ENCODE peak calls at places on chromosome 21, in nine cellular contexts. One of them, this sample, is unnamed.

GRCh38 chr21:23887709-23888303 is 1719.5 kb downstream of the MRPL39 start:
- DNase-seq in hepatocyte: no peak
- DNase-seq in AG04450: no peak
- DNase-seq in sigmoid colon: no peak
- DNase-seq in left ventricle myocardium inferior: no peak
- DNase-seq in GM06990: no peak
- DNase-seq in adrenal gland: no peak
- DNase-seq in colonic mucosa: no peak
- DNase-seq in MM.1S: peak
- DNase-seq in this sample: peak

GRCh38 chr21:37866027-37866426 is 50.2 kb downstream of the KCNJ6 start:
- DNase-seq in GM06990: no peak
- DNase-seq in colonic mucosa: no peak
- DNase-seq in MM.1S: peak
- DNase-seq in sigmoid colon: no peak
- DNase-seq in adrenal gland: peak
- DNase-seq in left ventricle myocardium inferior: no peak
- DNase-seq in AG04450: no peak
- DNase-seq in hepatocyte: no peak
- DNase-seq in this sample: peak

GRCh38 chr21:45386336-45386727 is 18.6 kb upstream of the COL18A1 start:
- DNase-seq in left ventricle myocardium inferior: peak
- DNase-seq in MM.1S: no peak
- DNase-seq in colonic mucosa: no peak
- DNase-seq in sigmoid colon: peak
- DNase-seq in AG04450: no peak
- DNase-seq in adrenal gland: no peak
- DNase-seq in GM06990: no peak
- DNase-seq in hepatocyte: no peak
- DNase-seq in this sample: no peak

GRCh38 chr21:44939532-44940115 is at the start of gene SLX9:
- DNase-seq in colonic mucosa: peak
- DNase-seq in adrenal gland: peak
- DNase-seq in left ventricle myocardium inferior: peak
- DNase-seq in MM.1S: peak
- DNase-seq in hepatocyte: peak
- DNase-seq in GM06990: peak
- DNase-seq in AG04450: peak
- DNase-seq in sigmoid colon: peak
- DNase-seq in this sample: peak

GRCh38 chr21:14972678-14973077 is 92.1 kb downstream of the NRIP1 start:
- DNase-seq in left ventricle myocardium inferior: no peak
- DNase-seq in colonic mucosa: no peak
- DNase-seq in adrenal gland: no peak
- DNase-seq in sigmoid colon: no peak
- DNase-seq in GM06990: no peak
- DNase-seq in MM.1S: no peak
- DNase-seq in hepatocyte: no peak
- DNase-seq in AG04450: no peak
- DNase-seq in this sample: no peak

GRCh38 chr21:14557413-14557812 is 11.3 kb upstream of the SAMSN1 start:
- DNase-seq in hepatocyte: no peak
- DNase-seq in left ventricle myocardium inferior: no peak
- DNase-seq in MM.1S: no peak
- DNase-seq in GM06990: no peak
- DNase-seq in AG04450: no peak
- DNase-seq in adrenal gland: no peak
- DNase-seq in sigmoid colon: no peak
- DNase-seq in colonic mucosa: no peak
- DNase-seq in this sample: peak

GRCh38 chr21:32771134-32771523 is 426 bp downstream of the PAXBP1 start:
- DNase-seq in MM.1S: peak
- DNase-seq in sigmoid colon: peak
- DNase-seq in GM06990: no peak
- DNase-seq in adrenal gland: peak
- DNase-seq in colonic mucosa: peak
- DNase-seq in left ventricle myocardium inferior: peak
- DNase-seq in hepatocyte: peak
- DNase-seq in AG04450: peak
- DNase-seq in this sample: peak

GRCh38 chr21:31294691-31295090 is 49.4 kb downstream of the TIAM1 start:
- DNase-seq in left ventricle myocardium inferior: no peak
- DNase-seq in adrenal gland: no peak
- DNase-seq in hepatocyte: no peak
- DNase-seq in MM.1S: no peak
- DNase-seq in colonic mucosa: no peak
- DNase-seq in AG04450: no peak
- DNase-seq in sigmoid colon: no peak
- DNase-seq in GM06990: no peak
- DNase-seq in this sample: no peak

GRCh38 chr21:37430184-37430821 is 63.7 kb downstream of the DYRK1A start:
- DNase-seq in colonic mucosa: no peak
- DNase-seq in MM.1S: no peak
- DNase-seq in AG04450: no peak
- DNase-seq in left ventricle myocardium inferior: no peak
- DNase-seq in adrenal gland: no peak
- DNase-seq in GM06990: no peak
- DNase-seq in hepatocyte: peak
- DNase-seq in sigmoid colon: no peak
- DNase-seq in this sample: no peak

GRCh38 chr21:26405735-26406361 is 167.2 kb downstream of the CYYR1 start:
- DNase-seq in AG04450: peak
- DNase-seq in colonic mucosa: no peak
- DNase-seq in GM06990: no peak
- DNase-seq in sigmoid colon: no peak
- DNase-seq in hepatocyte: peak
- DNase-seq in adrenal gland: peak
- DNase-seq in MM.1S: peak
- DNase-seq in left ventricle myocardium inferior: no peak
- DNase-seq in this sample: peak

DNA sequence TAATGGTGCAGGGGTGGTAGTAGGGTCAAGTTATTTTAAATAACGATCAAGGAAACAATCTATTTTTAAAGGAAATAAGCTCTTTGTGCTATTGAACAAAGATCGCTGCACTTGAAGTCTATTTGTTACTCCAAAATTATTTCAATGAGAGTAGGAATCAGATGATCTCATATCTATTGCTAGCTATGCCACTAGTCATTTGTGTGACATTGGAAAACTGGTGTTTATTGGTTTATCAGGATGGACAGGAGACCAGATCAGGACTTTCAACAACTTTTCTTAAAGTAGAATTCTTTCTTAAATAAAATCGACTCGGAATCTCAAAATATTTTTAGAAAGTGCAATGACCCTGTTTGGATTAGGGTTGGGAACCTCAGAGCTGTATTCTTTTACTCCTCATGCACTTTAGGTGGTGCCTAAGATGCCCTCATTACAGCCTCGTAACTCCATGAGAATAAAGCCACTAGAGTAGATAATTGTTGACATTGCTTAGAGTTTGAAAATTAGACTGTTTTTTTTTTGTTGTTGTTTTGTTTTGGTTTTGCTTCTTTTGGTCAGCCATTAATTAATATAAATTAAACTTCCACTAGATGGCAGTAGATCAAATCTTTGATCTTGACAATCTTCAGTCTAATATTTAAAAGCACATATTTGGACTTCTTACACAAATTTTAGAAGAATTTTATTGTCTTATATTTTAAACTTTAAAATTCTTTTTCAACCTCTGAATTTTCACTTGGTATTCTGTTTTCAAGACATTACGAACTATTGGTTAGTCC is 352.4 kb downstream of the USP25 start:
- DNase-seq in GM06990: no peak
- DNase-seq in adrenal gland: no peak
- DNase-seq in MM.1S: peak
- DNase-seq in AG04450: no peak
- DNase-seq in sigmoid colon: no peak
- DNase-seq in colonic mucosa: no peak
- DNase-seq in hepatocyte: peak
- DNase-seq in left ventricle myocardium inferior: no peak
- DNase-seq in this sample: peak
- TF ChIP-seq CTCF in GM06990: peak
- TF ChIP-seq CTCF in adrenal gland: peak
- TF ChIP-seq CTCF in MM.1S: peak
- TF ChIP-seq CTCF in AG04450: peak
- TF ChIP-seq CTCF in sigmoid colon: no peak
- TF ChIP-seq CTCF in colonic mucosa: peak
- TF ChIP-seq CTCF in hepatocyte: peak
- TF ChIP-seq CTCF in left ventricle myocardium inferior: peak
- TF ChIP-seq CTCF in this sample: peak

DNA sequence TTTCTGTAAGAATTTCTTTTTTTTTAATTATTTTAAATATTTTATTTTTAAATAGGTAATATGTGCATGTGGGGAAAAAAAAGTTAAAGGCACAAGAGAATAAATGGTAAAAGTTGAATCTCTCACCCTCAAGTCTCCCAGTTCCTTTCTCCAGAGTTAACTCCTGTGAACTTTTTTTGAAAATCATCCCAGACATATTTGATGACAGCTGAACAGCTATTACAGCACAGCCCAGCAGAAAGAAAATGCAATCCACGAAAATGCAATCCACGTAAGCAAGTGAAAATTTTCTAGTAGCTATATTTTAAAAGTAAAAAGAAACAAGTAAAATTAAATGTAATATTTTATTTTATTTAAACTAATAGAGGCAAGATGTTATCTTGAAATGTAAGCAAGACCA is 310.0 kb upstream of the RUNX1 start:
- DNase-seq in GM06990: no peak
- DNase-seq in left ventricle myocardium inferior: no peak
- DNase-seq in adrenal gland: no peak
- DNase-seq in colonic mucosa: no peak
- DNase-seq in hepatocyte: no peak
- DNase-seq in sigmoid colon: no peak
- DNase-seq in MM.1S: no peak
- DNase-seq in AG04450: no peak
- DNase-seq in this sample: no peak
- H3K4me3 ChIP-seq in GM06990: no peak
- H3K4me3 ChIP-seq in left ventricle myocardium inferior: no peak
- H3K4me3 ChIP-seq in adrenal gland: no peak
- H3K4me3 ChIP-seq in colonic mucosa: no peak
- H3K4me3 ChIP-seq in hepatocyte: no peak
- H3K4me3 ChIP-seq in sigmoid colon: no peak
- H3K4me3 ChIP-seq in MM.1S: no peak
- H3K4me3 ChIP-seq in AG04450: no peak
- H3K4me3 ChIP-seq in this sample: no peak

GRCh38 chr21:43618940-43619339 is 40.3 kb downstream of the HSF2BP start:
- DNase-seq in GM06990: no peak
- DNase-seq in hepatocyte: peak
- DNase-seq in AG04450: no peak
- DNase-seq in adrenal gland: no peak
- DNase-seq in left ventricle myocardium inferior: no peak
- DNase-seq in MM.1S: no peak
- DNase-seq in sigmoid colon: no peak
- DNase-seq in colonic mucosa: peak
- DNase-seq in this sample: no peak

GRCh38 chr21:43622796-43623195 is 36.5 kb downstream of the HSF2BP start:
- DNase-seq in AG04450: no peak
- DNase-seq in MM.1S: no peak
- DNase-seq in adrenal gland: no peak
- DNase-seq in colonic mucosa: no peak
- DNase-seq in left ventricle myocardium inferior: no peak
- DNase-seq in hepatocyte: no peak
- DNase-seq in GM06990: no peak
- DNase-seq in sigmoid colon: no peak
- DNase-seq in this sample: no peak

GRCh38 chr21:43623588-43623987 is 35.7 kb downstream of the HSF2BP start:
- DNase-seq in sigmoid colon: no peak
- DNase-seq in MM.1S: no peak
- DNase-seq in colonic mucosa: no peak
- DNase-seq in GM06990: no peak
- DNase-seq in hepatocyte: no peak
- DNase-seq in left ventricle myocardium inferior: no peak
- DNase-seq in adrenal gland: no peak
- DNase-seq in AG04450: no peak
- DNase-seq in this sample: no peak

GRCh38 chr21:43619344-43619743 is 39.9 kb downstream of the HSF2BP start:
- DNase-seq in sigmoid colon: no peak
- DNase-seq in MM.1S: no peak
- DNase-seq in adrenal gland: no peak
- DNase-seq in AG04450: no peak
- DNase-seq in colonic mucosa: peak
- DNase-seq in left ventricle myocardium inferior: no peak
- DNase-seq in hepatocyte: no peak
- DNase-seq in GM06990: no peak
- DNase-seq in this sample: no peak

GRCh38 chr21:43619856-43620255 is 39.4 kb downstream of the HSF2BP start:
- DNase-seq in AG04450: no peak
- DNase-seq in colonic mucosa: no peak
- DNase-seq in MM.1S: no peak
- DNase-seq in hepatocyte: no peak
- DNase-seq in GM06990: no peak
- DNase-seq in left ventricle myocardium inferior: no peak
- DNase-seq in adrenal gland: no peak
- DNase-seq in sigmoid colon: no peak
- DNase-seq in this sample: no peak
- TF ChIP-seq CTCF in AG04450: peak
- TF ChIP-seq CTCF in colonic mucosa: peak
- TF ChIP-seq CTCF in MM.1S: peak
- TF ChIP-seq CTCF in hepatocyte: peak
- TF ChIP-seq CTCF in GM06990: no peak
- TF ChIP-seq CTCF in left ventricle myocardium inferior: no peak
- TF ChIP-seq CTCF in adrenal gland: no peak
- TF ChIP-seq CTCF in sigmoid colon: no peak
- TF ChIP-seq CTCF in this sample: no peak

DNA sequence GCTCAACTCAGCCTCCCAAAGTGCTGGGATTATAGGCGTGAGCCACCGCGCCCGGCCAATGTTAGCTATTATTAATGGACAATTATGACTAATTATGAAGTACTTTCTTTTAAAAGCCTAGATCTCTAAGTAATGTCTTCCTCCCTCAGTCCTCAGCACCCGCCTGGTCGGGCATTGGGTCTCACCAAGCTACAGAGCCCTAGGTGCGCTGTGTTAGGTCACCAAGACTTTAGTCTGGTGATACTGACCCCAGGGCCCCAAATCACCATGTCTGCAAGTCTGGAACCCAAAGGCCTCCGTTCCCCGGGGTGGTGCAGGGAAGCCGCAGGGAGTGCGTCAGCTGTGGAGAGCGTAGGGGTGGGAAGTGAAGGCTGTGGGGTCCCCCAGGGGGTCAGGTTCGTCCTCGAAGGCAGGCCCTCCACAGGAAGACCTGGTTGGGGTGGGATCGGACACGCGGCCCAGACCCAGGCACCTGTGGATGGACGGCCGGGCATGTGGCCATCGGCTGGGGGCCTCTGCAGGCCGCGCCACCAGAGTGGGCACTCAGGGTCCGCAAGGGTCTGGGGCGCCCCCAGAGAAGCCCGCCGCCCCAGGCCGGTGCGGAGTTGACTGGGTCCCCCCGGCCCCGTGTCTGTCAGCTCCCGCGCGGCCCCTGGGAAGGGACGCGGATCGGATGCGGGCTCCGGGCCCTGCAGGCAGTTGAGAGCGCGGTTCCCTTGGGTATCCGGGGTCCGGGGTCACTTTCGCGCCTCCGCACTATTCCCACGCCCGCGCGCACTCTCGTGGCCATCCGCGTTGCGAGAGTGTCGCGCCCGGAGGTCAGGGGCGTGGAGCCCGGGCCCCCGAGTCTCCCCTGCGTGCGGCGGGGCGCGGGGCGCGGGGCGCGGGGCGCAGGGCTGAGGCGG is 710 bp upstream of the PDXK start:
- DNase-seq in adrenal gland: no peak
- DNase-seq in sigmoid colon: no peak
- DNase-seq in AG04450: no peak
- DNase-seq in left ventricle myocardium inferior: no peak
- DNase-seq in colonic mucosa: no peak
- DNase-seq in GM06990: no peak
- DNase-seq in MM.1S: peak
- DNase-seq in hepatocyte: no peak
- DNase-seq in this sample: no peak
- H3K4me3 ChIP-seq in adrenal gland: peak
- H3K4me3 ChIP-seq in sigmoid colon: peak
- H3K4me3 ChIP-seq in AG04450: peak
- H3K4me3 ChIP-seq in left ventricle myocardium inferior: peak
- H3K4me3 ChIP-seq in colonic mucosa: peak
- H3K4me3 ChIP-seq in GM06990: peak
- H3K4me3 ChIP-seq in MM.1S: peak
- H3K4me3 ChIP-seq in hepatocyte: peak
- H3K4me3 ChIP-seq in this sample: peak

This sample was measured in GM12865.